ENCODE peak calls at places on chromosomes 3 and 15, in four cellular contexts. L, P, M and K are unnamed samples.

GRCh38 chr3:66812126-66812525 is 186.0 kb upstream of the KBTBD8 start:
- DNase-seq in L (no peak), P (no peak), M (peak; percentile 24), K (no peak)

GRCh38 chr15:89377842-89378698 is 43.4 kb upstream of the POLG start:
- DNase-seq in L (no peak), P (no peak), M (peak; percentile 24), K (no peak)

GRCh38 chr15:39788800-39789565 is 6.3 kb upstream of the FSIP1 start:
- DNase-seq in L (peak; percentile 69), P (no peak), M (no peak), K (no peak)

GRCh38 chr15:46502668-46503067 is 867.8 kb downstream of the SQOR start:
- DNase-seq in L (no peak), P (no peak), M (no peak), K (no peak)

GRCh38 chr15:49847436-49847835 is 226.6 kb downstream of the DTWD1 start:
- DNase-seq in L (no peak), P (no peak), M (no peak), K (no peak)

GRCh38 chr3:104933981-104934380 is 432.7 kb upstream of the ALCAM start:
- DNase-seq in L (peak; percentile 13), P (no peak), M (no peak), K (no peak)

GRCh38 chr15:61380270-61380669 is 151.2 kb upstream of the RORA start:
- DNase-seq in L (no peak), P (no peak), M (no peak), K (no peak)

GRCh38 chr3:134348524-134348923 is 25.7 kb downstream of the AMOTL2 start:
- DNase-seq in L (peak; percentile 84), P (peak; percentile 64), M (no peak), K (no peak)

GRCh38 chr15:88331291-88331690 is 74.8 kb upstream of the NTRK3 start:
- DNase-seq in L (peak; percentile 41), P (no peak), M (peak; percentile 72), K (peak; percentile 4)

GRCh38 chr15:37056168-37056893 is 44.0 kb downstream of the MEIS2 start:
- DNase-seq in L (no peak), P (peak; percentile 64), M (no peak), K (no peak)

GRCh38 chr15:78325092-78325843 is 14.9 kb upstream of the CRABP1 start:
- DNase-seq in L (no peak), P (no peak), M (no peak), K (no peak)

GRCh38 chr3:120300971-120301370 is 15.9 kb upstream of the GPR156 start:
- DNase-seq in L (no peak), P (no peak), M (no peak), K (no peak)

GRCh38 chr3:150150633-150151032 is 179.9 kb upstream of the PFN2 start:
- DNase-seq in L (peak; percentile 34), P (no peak), M (no peak), K (no peak)

GRCh38 chr15:61841461-61841860 is 218.8 kb downstream of the VPS13C start:
- DNase-seq in L (no peak), P (no peak), M (no peak), K (no peak)

GRCh38 chr15:58549013-58549779 is 117.4 kb downstream of the LIPC start:
- DNase-seq in L (no peak), P (no peak), M (no peak), K (no peak)

GRCh38 chr3:71753716-71754609 is at the start of gene GPR27:
- DNase-seq in L (peak; percentile 16), P (peak; percentile 70), M (no peak), K (no peak)

GRCh38 chr3:148598619-148599018 is 99.1 kb upstream of the AGTR1 start:
- DNase-seq in L (no peak), P (no peak), M (no peak), K (no peak)

GRCh38 chr3:16343101-16343500 is 78.1 kb downstream of the OXNAD1 start:
- DNase-seq in L (no peak), P (no peak), M (no peak), K (no peak)

GRCh38 chr3:143807987-143808386 is 40.3 kb downstream of the SLC9A9 start:
- DNase-seq in L (no peak), P (no peak), M (no peak), K (no peak)

GRCh38 chr15:39602143-39602542 is 21.3 kb downstream of the THBS1 start:
- DNase-seq in L (no peak), P (no peak), M (no peak), K (no peak)

GRCh38 chr15:97904196-97904572 is 56.3 kb upstream of the ARRDC4 start:
- DNase-seq in L (peak; percentile 76), P (peak; percentile 85), M (peak; percentile 31), K (peak; percentile 17)

GRCh38 chr15:70127288-70127746 is 29.6 kb upstream of the TLE3 start:
- DNase-seq in L (peak; percentile 15), P (no peak), M (no peak), K (no peak)

GRCh38 chr3:30658328-30659052 is 52.1 kb downstream of the TGFBR2 start:
- DNase-seq in L (peak; percentile 78), P (no peak), M (peak; percentile 78), K (no peak)

GRCh38 chr3:32440481-32441350 is 49.1 kb downstream of the CMTM7 start:
- DNase-seq in L (no peak), P (no peak), M (no peak), K (no peak)

GRCh38 chr3:189041482-189042090 is 130.2 kb upstream of the TPRG1 start:
- DNase-seq in L (peak; percentile 44), P (no peak), M (peak; percentile 66), K (peak; percentile 20)

GRCh38 chr3:94525039-94525438 is 462.2 kb downstream of the NSUN3 start:
- DNase-seq in L (no peak), P (no peak), M (peak; percentile 6), K (peak; percentile 11)

GRCh38 chr15:83362706-83363105 is 78.2 kb upstream of the BNC1 start:
- DNase-seq in L (no peak), P (no peak), M (no peak), K (no peak)

GRCh38 chr3:38556640-38557358 is 60.7 kb downstream of the EXOG start:
- DNase-seq in L (no peak), P (peak; percentile 31), M (no peak), K (no peak)

GRCh38 chr3:152745677-152746076 is 89.3 kb upstream of the P2RY1 start:
- DNase-seq in L (no peak), P (no peak), M (no peak), K (no peak)

GRCh38 chr3:105427332-105427731 is 60.6 kb downstream of the ALCAM start:
- DNase-seq in L (no peak), P (no peak), M (no peak), K (no peak)

GRCh38 chr15:66661432-66662096 is 40.5 kb upstream of the SMAD6 start:
- DNase-seq in L (no peak), P (no peak), M (no peak), K (no peak)

GRCh38 chr3:111227216-111227615 is 155.6 kb downstream of the NECTIN3 start:
- DNase-seq in L (peak; percentile 70), P (no peak), M (no peak), K (no peak)

GRCh38 chr3:65617787-65618186 is 420.9 kb downstream of the MAGI1 start:
- DNase-seq in L (no peak), P (no peak), M (no peak), K (no peak)

GRCh38 chr15:91456251-91456718 is 356.2 kb downstream of the SV2B start:
- DNase-seq in L (peak; percentile 6), P (no peak), M (no peak), K (no peak)

GRCh38 chr3:55817177-55817576 is 330.1 kb upstream of the WNT5A start:
- DNase-seq in L (no peak), P (no peak), M (no peak), K (no peak)

GRCh38 chr15:59501531-59502113 is 63.6 kb downstream of the FAM81A start:
- DNase-seq in L (peak; percentile 66), P (no peak), M (peak; percentile 55), K (peak; percentile 43)

GRCh38 chr15:89072277-89072869 is 15.9 kb upstream of the ABHD2 start:
- DNase-seq in L (no peak), P (no peak), M (no peak), K (no peak)

GRCh38 chr15:71114066-71114680 is 1.1 kb upstream of the THSD4 start:
- DNase-seq in L (no peak), P (no peak), M (no peak), K (no peak)